ENCODE peak calls at places on chromosomes 5 and 9, in ten cellular contexts. One of them, this sample, is unnamed.
A peak's percentile ranks its signal among the peaks of the same experiment; 100 is the strongest.

GRCh38 chr5:55852503-55852902 is 1.3 kb downstream of the IL31RA start:
- DNase-seq in stomach: no peak
- DNase-seq in upper lobe of left lung: no peak
- DNase-seq in tibial nerve: no peak
- DNase-seq in thyroid gland: no peak
- DNase-seq in A549: no peak
- DNase-seq in HCT116: no peak
- DNase-seq in prostate gland: no peak
- DNase-seq in IMR-90: peak; percentile 34
- DNase-seq in K562: no peak
- DNase-seq in this sample: no peak

GRCh38 chr5:20523099-20523498 is 535.1 kb upstream of the CDH18 start:
- DNase-seq in stomach: no peak
- DNase-seq in upper lobe of left lung: no peak
- DNase-seq in thyroid gland: no peak
- DNase-seq in prostate gland: no peak
- DNase-seq in K562: no peak
- DNase-seq in tibial nerve: no peak
- DNase-seq in A549: no peak
- DNase-seq in IMR-90: no peak
- DNase-seq in HCT116: no peak
- DNase-seq in this sample: no peak

GRCh38 chr9:78786794-78787193 is 489.9 kb downstream of the PSAT1 start:
- DNase-seq in stomach: no peak
- DNase-seq in A549: peak; percentile 15
- DNase-seq in tibial nerve: no peak
- DNase-seq in thyroid gland: no peak
- DNase-seq in prostate gland: no peak
- DNase-seq in upper lobe of left lung: no peak
- DNase-seq in HCT116: no peak
- DNase-seq in K562: no peak
- DNase-seq in IMR-90: peak; percentile 76
- DNase-seq in this sample: no peak

GRCh38 chr9:13865869-13866268 is 448.1 kb downstream of the NFIB start:
- DNase-seq in upper lobe of left lung: no peak
- DNase-seq in stomach: no peak
- DNase-seq in A549: no peak
- DNase-seq in IMR-90: no peak
- DNase-seq in prostate gland: no peak
- DNase-seq in K562: no peak
- DNase-seq in thyroid gland: no peak
- DNase-seq in tibial nerve: no peak
- DNase-seq in HCT116: no peak
- DNase-seq in this sample: no peak

GRCh38 chr9:138022121-138022741 is 144.6 kb downstream of the CACNA1B start:
- DNase-seq in prostate gland: no peak
- DNase-seq in upper lobe of left lung: peak; percentile 39
- DNase-seq in A549: peak; percentile 64
- DNase-seq in tibial nerve: no peak
- DNase-seq in IMR-90: no peak
- DNase-seq in HCT116: peak; percentile 40
- DNase-seq in thyroid gland: peak; percentile 44
- DNase-seq in K562: peak; percentile 28
- DNase-seq in stomach: peak; percentile 23
- DNase-seq in this sample: peak; percentile 52

GRCh38 chr9:6490863-6491262 is 77.9 kb downstream of the UHRF2 start:
- DNase-seq in K562: no peak
- DNase-seq in thyroid gland: no peak
- DNase-seq in prostate gland: no peak
- DNase-seq in upper lobe of left lung: no peak
- DNase-seq in A549: no peak
- DNase-seq in IMR-90: no peak
- DNase-seq in HCT116: no peak
- DNase-seq in stomach: no peak
- DNase-seq in tibial nerve: no peak
- DNase-seq in this sample: no peak

GRCh38 chr9:123400926-123401503 is 45.0 kb downstream of the CRB2 start:
- DNase-seq in K562: no peak
- DNase-seq in upper lobe of left lung: no peak
- DNase-seq in HCT116: no peak
- DNase-seq in prostate gland: no peak
- DNase-seq in IMR-90: no peak
- DNase-seq in tibial nerve: no peak
- DNase-seq in stomach: no peak
- DNase-seq in thyroid gland: no peak
- DNase-seq in A549: no peak
- DNase-seq in this sample: no peak

GRCh38 chr5:33994845-33995244 is 10.4 kb upstream of the SLC45A2 start:
- DNase-seq in tibial nerve: no peak
- DNase-seq in stomach: no peak
- DNase-seq in K562: no peak
- DNase-seq in thyroid gland: no peak
- DNase-seq in A549: no peak
- DNase-seq in upper lobe of left lung: no peak
- DNase-seq in HCT116: no peak
- DNase-seq in prostate gland: no peak
- DNase-seq in IMR-90: peak; percentile 76
- DNase-seq in this sample: no peak

GRCh38 chr9:121688681-121689080 is 37.2 kb downstream of the DAB2IP start:
- DNase-seq in prostate gland: no peak
- DNase-seq in stomach: no peak
- DNase-seq in thyroid gland: no peak
- DNase-seq in HCT116: no peak
- DNase-seq in A549: no peak
- DNase-seq in IMR-90: no peak
- DNase-seq in K562: no peak
- DNase-seq in tibial nerve: no peak
- DNase-seq in upper lobe of left lung: no peak
- DNase-seq in this sample: no peak

GRCh38 chr9:121688149-121688680 is 36.8 kb downstream of the DAB2IP start:
- DNase-seq in prostate gland: no peak
- DNase-seq in HCT116: no peak
- DNase-seq in tibial nerve: no peak
- DNase-seq in upper lobe of left lung: no peak
- DNase-seq in stomach: no peak
- DNase-seq in thyroid gland: no peak
- DNase-seq in IMR-90: no peak
- DNase-seq in A549: no peak
- DNase-seq in K562: no peak
- DNase-seq in this sample: no peak

GRCh38 chr9:121685795-121686377 is 34.5 kb downstream of the DAB2IP start:
- DNase-seq in prostate gland: no peak
- DNase-seq in thyroid gland: no peak
- DNase-seq in A549: no peak
- DNase-seq in tibial nerve: no peak
- DNase-seq in upper lobe of left lung: no peak
- DNase-seq in K562: no peak
- DNase-seq in stomach: no peak
- DNase-seq in HCT116: no peak
- DNase-seq in IMR-90: no peak
- DNase-seq in this sample: no peak

GRCh38 chr9:121685146-121685794 is 33.8 kb downstream of the DAB2IP start:
- DNase-seq in HCT116: no peak
- DNase-seq in K562: no peak
- DNase-seq in A549: no peak
- DNase-seq in IMR-90: no peak
- DNase-seq in stomach: no peak
- DNase-seq in tibial nerve: no peak
- DNase-seq in prostate gland: no peak
- DNase-seq in thyroid gland: no peak
- DNase-seq in upper lobe of left lung: no peak
- DNase-seq in this sample: no peak

DNA sequence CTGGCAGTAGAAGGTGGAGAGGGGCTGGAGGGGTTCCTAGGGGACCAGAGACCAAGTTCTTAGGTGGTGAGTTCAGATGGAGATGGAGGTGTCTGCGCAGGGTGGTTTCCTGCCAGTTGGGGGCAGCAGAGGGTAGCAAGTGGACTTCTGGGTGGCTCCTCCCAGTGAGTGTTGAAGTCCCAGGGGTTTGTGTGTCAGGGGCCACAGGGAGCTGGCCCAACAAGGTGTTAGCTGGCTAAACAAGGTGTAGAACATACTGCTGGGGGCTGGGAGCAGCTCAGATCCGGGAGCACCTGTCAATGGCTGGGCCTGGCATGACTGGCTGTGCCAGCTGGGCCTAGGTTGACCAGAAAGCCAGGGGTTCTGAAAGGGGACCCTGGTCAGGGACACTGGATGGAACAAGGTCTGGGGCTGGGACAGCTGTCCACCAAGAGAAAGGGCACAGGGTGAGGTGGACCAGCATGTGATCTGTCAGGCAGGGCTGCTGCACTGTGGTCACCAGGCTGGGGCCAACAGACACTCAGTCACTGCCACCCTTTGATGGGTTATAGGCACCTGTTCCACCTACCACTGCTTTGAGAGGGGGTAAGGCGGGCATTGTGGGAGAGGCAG is 35.6 kb downstream of the DAB2IP start:
- DNase-seq in HCT116: peak; percentile 43
- DNase-seq in IMR-90: peak; percentile 65
- DNase-seq in prostate gland: peak; percentile 74
- DNase-seq in K562: peak; percentile 71
- DNase-seq in upper lobe of left lung: no peak
- DNase-seq in thyroid gland: peak; percentile 78
- DNase-seq in stomach: peak; percentile 87
- DNase-seq in tibial nerve: peak; percentile 69
- DNase-seq in A549: peak; percentile 71
- DNase-seq in this sample: peak; percentile 87
- H3K4me3 ChIP-seq in HCT116: no peak overlapping the region
- H3K4me3 ChIP-seq in IMR-90: no peak overlapping the region
- H3K4me3 ChIP-seq in prostate gland: no peak overlapping the region
- H3K4me3 ChIP-seq in K562: no peak overlapping the region
- H3K4me3 ChIP-seq in upper lobe of left lung: no peak overlapping the region
- H3K4me3 ChIP-seq in thyroid gland: no peak overlapping the region
- H3K4me3 ChIP-seq in stomach: no peak overlapping the region
- H3K4me3 ChIP-seq in tibial nerve: no peak overlapping the region
- H3K4me3 ChIP-seq in A549: no peak overlapping the region
- H3K4me3 ChIP-seq in this sample: no peak overlapping the region

DNA sequence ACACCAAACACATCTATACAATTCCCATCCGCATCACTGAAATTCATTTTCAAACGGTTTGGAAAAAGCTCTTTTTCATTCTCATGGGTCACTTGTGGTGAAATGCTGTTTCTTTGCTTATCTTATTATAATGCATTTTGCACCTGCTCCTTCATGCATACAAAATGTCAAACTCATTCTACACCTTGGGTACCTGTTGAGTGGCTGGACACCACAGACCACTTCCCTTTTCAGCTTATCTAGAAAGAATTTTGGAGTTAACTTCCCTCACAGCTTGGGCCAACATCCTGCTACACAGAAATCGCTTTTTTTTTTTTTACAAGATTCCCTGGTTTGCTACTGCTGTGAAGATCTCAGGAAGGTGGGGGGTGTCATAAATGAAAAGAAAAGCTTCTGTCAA is 2.7 kb downstream of the REXO4 start:
- DNase-seq in A549: no peak
- DNase-seq in K562: no peak
- DNase-seq in IMR-90: no peak
- DNase-seq in upper lobe of left lung: no peak
- DNase-seq in stomach: no peak
- DNase-seq in tibial nerve: no peak
- DNase-seq in thyroid gland: no peak
- DNase-seq in prostate gland: no peak
- DNase-seq in HCT116: no peak
- DNase-seq in this sample: no peak
- H3K27ac ChIP-seq in A549: no peak overlapping the region
- H3K27ac ChIP-seq in K562: no peak overlapping the region
- H3K27ac ChIP-seq in IMR-90: no peak overlapping the region
- H3K27ac ChIP-seq in upper lobe of left lung: no peak overlapping the region
- H3K27ac ChIP-seq in stomach: no peak overlapping the region
- H3K27ac ChIP-seq in tibial nerve: no peak overlapping the region
- H3K27ac ChIP-seq in thyroid gland: no peak overlapping the region
- H3K27ac ChIP-seq in prostate gland: no peak overlapping the region
- H3K27ac ChIP-seq in HCT116: no peak overlapping the region
- H3K27ac ChIP-seq in this sample: no peak overlapping the region

GRCh38 chr5:10859393-10860195 is 98.6 kb upstream of the DAP start:
- DNase-seq in upper lobe of left lung: peak; percentile 25
- DNase-seq in prostate gland: no peak
- DNase-seq in A549: no peak
- DNase-seq in tibial nerve: no peak
- DNase-seq in HCT116: no peak
- DNase-seq in stomach: no peak
- DNase-seq in K562: no peak
- DNase-seq in IMR-90: no peak
- DNase-seq in thyroid gland: no peak
- DNase-seq in this sample: no peak

GRCh38 chr5:10863763-10864383 is 102.8 kb upstream of the DAP start:
- DNase-seq in IMR-90: peak; percentile 36
- DNase-seq in K562: peak; percentile 80
- DNase-seq in upper lobe of left lung: no peak
- DNase-seq in HCT116: peak; percentile 45
- DNase-seq in prostate gland: no peak
- DNase-seq in tibial nerve: no peak
- DNase-seq in A549: peak; percentile 56
- DNase-seq in thyroid gland: peak; percentile 29
- DNase-seq in stomach: peak; percentile 55
- DNase-seq in this sample: peak; percentile 82

GRCh38 chr5:10858307-10858706 is 97.3 kb upstream of the DAP start:
- DNase-seq in prostate gland: no peak
- DNase-seq in thyroid gland: no peak
- DNase-seq in stomach: no peak
- DNase-seq in IMR-90: no peak
- DNase-seq in K562: no peak
- DNase-seq in A549: no peak
- DNase-seq in upper lobe of left lung: no peak
- DNase-seq in tibial nerve: no peak
- DNase-seq in HCT116: no peak
- DNase-seq in this sample: no peak

GRCh38 chr5:10860196-10860543 is 99.1 kb upstream of the DAP start:
- DNase-seq in prostate gland: no peak
- DNase-seq in A549: no peak
- DNase-seq in tibial nerve: no peak
- DNase-seq in HCT116: no peak
- DNase-seq in stomach: no peak
- DNase-seq in K562: no peak
- DNase-seq in upper lobe of left lung: no peak
- DNase-seq in IMR-90: no peak
- DNase-seq in thyroid gland: no peak
- DNase-seq in this sample: no peak

DNA sequence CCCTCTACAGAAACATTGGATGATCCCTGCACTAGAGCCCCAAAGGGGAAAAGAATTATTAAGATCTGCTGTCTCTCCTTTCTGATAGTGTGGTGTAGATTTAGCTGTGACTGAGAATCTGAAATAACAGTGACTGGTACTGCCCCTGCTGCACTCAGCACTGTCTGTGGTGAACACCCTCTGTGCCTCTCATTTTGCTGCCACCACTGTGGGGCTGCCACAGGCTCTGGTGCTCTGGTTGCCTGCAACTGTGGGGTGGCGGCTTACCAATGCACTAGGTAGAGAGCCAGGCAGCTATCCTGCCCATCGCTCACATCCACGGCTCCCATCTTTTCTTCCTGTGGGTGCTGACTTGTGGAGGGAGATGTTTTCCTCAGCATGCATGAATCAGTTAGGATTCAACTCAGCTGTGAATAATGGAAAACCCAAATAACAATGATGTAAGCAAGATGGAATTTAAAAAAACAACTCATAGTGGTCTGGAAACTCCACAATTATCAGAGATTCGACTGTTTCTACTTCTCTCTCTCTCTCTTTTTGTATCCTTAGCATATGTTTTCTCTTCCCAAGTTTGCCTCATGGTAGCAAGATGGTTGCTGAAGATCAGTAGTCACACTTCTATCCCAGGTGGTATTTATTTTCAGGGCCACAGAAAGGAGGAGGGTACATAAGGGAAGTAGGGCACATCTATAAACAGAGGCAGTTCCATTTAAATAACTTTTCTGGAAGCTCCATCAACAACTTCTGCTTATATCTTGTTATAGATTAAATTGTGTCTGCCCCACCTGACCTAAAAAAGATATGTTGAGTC is 99.8 kb upstream of the DAP start:
- DNase-seq in prostate gland: no peak
- DNase-seq in tibial nerve: no peak
- DNase-seq in stomach: no peak
- DNase-seq in IMR-90: peak; percentile 84
- DNase-seq in HCT116: no peak
- DNase-seq in A549: no peak
- DNase-seq in K562: no peak
- DNase-seq in upper lobe of left lung: no peak
- DNase-seq in thyroid gland: no peak
- DNase-seq in this sample: no peak
- TF ChIP-seq POLR2A in prostate gland: no peak
- TF ChIP-seq POLR2A in tibial nerve: no peak
- TF ChIP-seq POLR2A in stomach: no peak
- TF ChIP-seq POLR2A in IMR-90: no peak
- TF ChIP-seq POLR2A in HCT116: no peak
- TF ChIP-seq POLR2A in A549: no peak
- TF ChIP-seq POLR2A in K562: no peak
- TF ChIP-seq POLR2A in upper lobe of left lung: no peak
- TF ChIP-seq POLR2A in thyroid gland: no peak
- TF ChIP-seq POLR2A in this sample: no peak

DNA sequence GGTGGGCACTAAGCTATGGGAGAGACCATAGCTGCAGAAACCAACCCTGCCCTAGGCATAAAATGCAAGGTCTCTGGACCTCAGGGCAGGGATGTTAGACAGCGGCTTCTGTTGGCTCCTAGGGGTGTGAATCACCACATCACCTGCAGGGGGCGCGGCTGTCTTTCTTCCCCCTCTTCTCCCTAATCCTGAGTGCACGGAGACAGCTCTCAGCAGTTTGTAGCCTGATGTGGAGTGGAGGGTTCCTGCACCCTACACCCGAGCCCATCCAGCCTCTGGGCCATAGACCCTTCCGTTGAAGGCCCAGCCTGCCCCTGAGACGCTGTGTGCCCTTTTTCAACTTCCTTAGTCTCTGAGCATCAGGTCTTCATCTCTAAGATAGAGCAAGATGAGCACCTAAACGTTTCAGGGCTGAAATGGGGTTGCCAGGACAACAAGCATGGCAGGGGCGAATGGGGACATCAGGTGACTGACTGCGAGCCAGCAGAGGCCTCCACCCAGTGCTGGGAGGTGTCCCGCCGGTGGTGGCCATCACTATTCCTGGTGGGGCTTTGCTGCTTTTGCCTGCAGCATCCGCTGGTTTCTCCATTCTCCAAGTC is 2.3 kb upstream of the SEC16A start:
- DNase-seq in HCT116: no peak
- DNase-seq in A549: peak; percentile 81
- DNase-seq in K562: peak; percentile 90
- DNase-seq in thyroid gland: peak; percentile 77
- DNase-seq in IMR-90: peak; percentile 61
- DNase-seq in prostate gland: peak; percentile 77
- DNase-seq in tibial nerve: peak; percentile 74
- DNase-seq in stomach: peak; percentile 88
- DNase-seq in upper lobe of left lung: no peak
- DNase-seq in this sample: peak; percentile 92
- H3K4me3 ChIP-seq in HCT116: peak overlapping the region; percentile 84
- H3K4me3 ChIP-seq in A549: peak overlapping the region; percentile 65
- H3K4me3 ChIP-seq in K562: no peak overlapping the region
- H3K4me3 ChIP-seq in thyroid gland: no peak overlapping the region
- H3K4me3 ChIP-seq in IMR-90: no peak overlapping the region
- H3K4me3 ChIP-seq in prostate gland: no peak overlapping the region
- H3K4me3 ChIP-seq in tibial nerve: no peak overlapping the region
- H3K4me3 ChIP-seq in stomach: no peak overlapping the region
- H3K4me3 ChIP-seq in upper lobe of left lung: no peak overlapping the region
- H3K4me3 ChIP-seq in this sample: no peak overlapping the region